ENCODE peak calls at places on chromosomes 16 and 17, in four cellular contexts. O is HepG2, D is K562, I is GM12878. T is an unnamed sample.

GRCh38 chr16:752008-752315 is 8.6 kb upstream of the MSLN start:
- DNase-seq in O (no peak), D (no peak), I (no peak), T (peak)

GRCh38 chr16:88619859-88620655 is 18.3 kb upstream of the IL17C start:
- DNase-seq in O (no peak), D (no peak), I (no peak), T (no peak)

GRCh38 chr16:31130899-31131298 is 4.6 kb downstream of the PRSS8 start:
- DNase-seq in O (no peak), D (no peak), I (no peak), T (peak)

GRCh38 chr16:35492225-35492624 is 2032.8 kb downstream of the TP53TG3F start:
- DNase-seq in I (no peak), O (no peak), D (no peak), T (no peak)

GRCh38 chr16:86019446-86020047 is 120.6 kb downstream of the IRF8 start:
- DNase-seq in O (no peak), D (peak), I (no peak), T (peak)

GRCh38 chr17:32912218-32912897 is 15.6 kb upstream of the TMEM98 start:
- DNase-seq in O (peak), D (peak), I (no peak), T (peak)

GRCh38 chr16:88298882-88299745 is 83.6 kb upstream of the ZNF469 start:
- DNase-seq in D (no peak), I (no peak), O (no peak), T (no peak)

GRCh38 chr17:78421084-78421533 is 42.7 kb downstream of the PGS1 start:
- DNase-seq in O (no peak), I (no peak), D (no peak), T (no peak)

GRCh38 chr16:49608801-49609200 is 235.2 kb downstream of the C16orf78 start:
- DNase-seq in O (peak), I (no peak), D (no peak), T (no peak)

GRCh38 chr17:83084621-83085056 is 5.2 kb downstream of the METRNL start:
- DNase-seq in I (no peak), O (no peak), D (no peak), T (no peak)

GRCh38 chr16:3458278-3458851 is 14.9 kb downstream of the NAA60 start:
- DNase-seq in O (no peak), D (no peak), I (no peak), T (peak)

GRCh38 chr17:9644910-9645751 is at the start of gene USP43:
- DNase-seq in D (peak), I (no peak), O (peak), T (peak)

GRCh38 chr17:27860971-27861669 is 32.0 kb downstream of the LYRM9 start:
- DNase-seq in I (no peak), D (no peak), O (peak), T (no peak)

GRCh38 chr17:81459224-81459623 is 53.4 kb downstream of the ACTG1 start:
- DNase-seq in I (no peak), O (no peak), D (no peak), T (no peak)

GRCh38 chr17:59786536-59787319 is 79.3 kb downstream of the VMP1 start:
- DNase-seq in D (peak), I (peak), O (peak), T (no peak)

GRCh38 chr16:82070656-82071369 is 35.8 kb downstream of the HSD17B2 start:
- DNase-seq in O (no peak), D (no peak), I (no peak), T (no peak)

GRCh38 chr16:54286330-54287017 is at the start of gene IRX3:
- DNase-seq in D (no peak), I (no peak), O (peak), T (peak)

GRCh38 chr17:50986989-50987660 is 121.0 kb upstream of the TOB1 start:
- DNase-seq in O (no peak), D (no peak), I (no peak), T (no peak)

GRCh38 chr17:43437756-43438155 is 39.0 kb downstream of the ARL4D start:
- DNase-seq in D (no peak), O (no peak), I (no peak), T (no peak)

GRCh38 chr16:1687427-1688316 is 9.6 kb downstream of the JPT2 start:
- DNase-seq in I (no peak), O (peak), D (no peak), T (no peak)

GRCh38 chr17:39973496-39973895 is 7.1 kb upstream of the PSMD3 start:
- DNase-seq in I (no peak), D (no peak), O (no peak), T (no peak)
- TF ChIP-seq SP1 in I (no peak), D (no peak), O (no peak), T (no peak)

DNA sequence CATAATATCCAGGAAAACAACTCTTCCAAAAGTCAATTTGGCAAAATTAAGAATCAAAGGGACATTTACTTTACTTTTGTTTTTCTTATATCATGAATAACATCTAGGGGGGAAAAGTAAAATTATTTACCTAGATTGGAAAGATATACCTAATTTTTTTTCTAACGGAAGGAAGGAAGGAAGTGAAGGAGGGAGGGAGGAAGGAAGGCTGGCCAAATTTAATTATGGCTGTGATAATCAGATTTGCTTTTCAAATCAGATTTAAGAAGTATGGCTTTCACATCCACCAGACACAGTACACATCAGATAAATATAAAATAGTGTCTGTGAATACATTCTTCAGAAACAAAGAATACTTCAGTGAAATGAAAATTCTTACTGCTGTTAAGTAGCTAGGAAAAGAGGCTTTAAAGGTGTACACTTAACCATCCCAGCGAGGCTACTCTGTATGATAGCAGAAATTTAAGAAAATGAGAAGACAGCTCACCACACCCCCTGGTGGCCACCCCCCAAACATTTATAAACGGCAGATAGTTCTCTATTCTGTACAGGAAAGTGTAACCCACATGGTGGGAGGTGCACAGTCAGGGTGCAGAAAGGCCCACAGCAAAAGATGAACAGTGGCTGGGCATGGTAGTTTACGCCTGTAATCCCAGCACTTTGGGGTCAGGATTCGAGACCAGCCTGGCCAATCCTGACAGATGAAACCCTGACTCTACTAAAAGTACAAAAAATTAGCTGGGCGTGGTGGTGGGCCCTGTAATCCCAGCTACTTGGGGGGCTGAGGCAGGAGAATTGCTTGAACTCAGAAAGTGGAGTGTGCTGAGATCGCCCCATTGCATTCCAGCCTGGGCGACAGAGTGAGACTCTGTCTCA is 150.9 kb downstream of the SSH2 start:
- DNase-seq in O (peak), I (no peak), D (peak), T (peak)
- TF ChIP-seq ETV6 in O (no peak), I (no peak), D (no peak), T (no peak)

GRCh38 chr17:4179071-4179470 is 36.1 kb downstream of the CYB5D2 start:
- DNase-seq in O (no peak), D (no peak), I (no peak), T (no peak)
- TF ChIP-seq SP1 in O (no peak), D (no peak), I (no peak), T (no peak)

DNA sequence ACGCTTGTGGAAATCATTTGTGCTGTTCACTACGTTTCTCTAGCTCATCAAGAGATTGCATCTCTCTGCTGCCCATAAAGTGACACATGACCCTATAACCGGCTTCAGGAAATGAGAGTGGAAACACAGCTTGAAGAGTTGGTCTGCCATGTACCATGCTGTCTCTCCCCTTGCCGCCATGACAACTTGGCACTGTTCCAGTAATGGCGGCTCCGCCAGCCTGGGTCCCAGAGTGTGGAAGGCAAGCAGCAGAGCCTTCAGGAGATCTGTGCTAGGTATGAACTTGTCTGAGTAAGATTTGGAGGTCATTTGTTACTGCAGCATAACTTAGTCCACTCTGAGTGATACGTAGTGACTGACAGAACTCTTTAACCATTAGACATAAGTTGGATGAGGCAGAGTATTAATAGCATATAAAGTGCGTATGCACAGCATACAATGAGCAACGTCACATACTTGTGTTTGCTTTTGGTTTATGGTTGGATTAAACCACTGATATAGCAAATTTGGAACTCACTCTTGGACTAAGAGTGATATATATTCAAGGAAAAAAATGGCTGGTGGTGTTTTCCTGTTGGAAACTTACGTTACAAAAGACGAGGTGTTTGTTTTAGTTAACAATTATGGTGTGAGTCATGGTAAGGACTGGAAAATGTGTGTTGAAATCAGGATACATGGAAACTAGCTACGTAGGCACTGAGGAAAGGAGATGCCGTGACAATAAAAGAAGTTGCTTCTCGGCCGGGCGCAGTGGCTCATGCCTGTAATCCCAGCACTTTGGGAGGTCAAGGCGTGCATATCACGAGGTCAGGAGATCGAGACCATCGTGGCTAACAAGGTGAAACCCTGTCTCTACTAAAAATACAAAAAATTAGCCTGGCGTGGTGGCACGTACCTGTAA is 24.4 kb upstream of the PMP22 start:
- DNase-seq in D (peak), I (no peak), O (peak), T (no peak)
- TF ChIP-seq ETV6 in D (no peak), I (no peak), O (no peak), T (no peak)

GRCh38 chr17:7704601-7705268 is at the start of gene EFNB3:
- DNase-seq in D (peak), O (no peak), I (no peak), T (peak)
- TF ChIP-seq SP1 in D (no peak), O (no peak), I (no peak), T (peak)

GRCh38 chr17:307741-308507 is 44.7 kb downstream of the RPH3AL start:
- DNase-seq in I (no peak), D (no peak), O (no peak), T (no peak)
- TF ChIP-seq ETV6 in I (no peak), D (no peak), O (no peak), T (no peak)

GRCh38 chr16:69195371-69196029 is 8.5 kb downstream of the SNTB2 start:
- DNase-seq in I (no peak), O (no peak), D (no peak), T (no peak)
- TF ChIP-seq SP1 in I (no peak), O (no peak), D (no peak), T (no peak)